ENCODE peak calls at places on chromosomes 7 and 10, in seven cellular contexts. Y is CD8-positive, alpha-beta T cell; Q is GM19239; S is left cardiac atrium; K is hepatocyte; C is SK-N-SH; L is NCI-H1105 treated with DMSO at 0.1 percent for 48 hours. D is an unnamed sample.

GRCh38 chr7:81284576-81284975 is 365.7 kb upstream of the SEMA3C start:
- DNase-seq in S (no peak), Q (no peak), Y (no peak), L (no peak), K (no peak), C (no peak), D (no peak)

GRCh38 chr7:111498608-111499007 is 63.7 kb downstream of the IMMP2L start:
- DNase-seq in C (no peak), Q (no peak), S (no peak), K (no peak), L (no peak), Y (no peak), D (no peak)

GRCh38 chr10:86964061-86964846 is 4.0 kb upstream of the ADIRF start:
- DNase-seq in Y (no peak), S (no peak), L (no peak), C (peak; percentile 36), Q (no peak), K (peak; percentile 5), D (no peak)

GRCh38 chr10:44065788-44066075 is 319.2 kb downstream of the CXCL12 start:
- DNase-seq in C (no peak), L (no peak), S (no peak), K (no peak), Q (no peak), Y (no peak), D (peak; percentile 60)

GRCh38 chr7:1692500-1693418 is 22.7 kb downstream of the ELFN1 start:
- DNase-seq in S (no peak), C (peak; percentile 14), Y (peak; percentile 1), Q (no peak), K (no peak), L (no peak), D (no peak)

GRCh38 chr10:26423722-26424121 is 14.4 kb upstream of the APBB1IP start:
- DNase-seq in K (no peak), Y (no peak), S (no peak), C (no peak), Q (no peak), L (no peak), D (no peak)

GRCh38 chr10:22475857-22476600 is 130.7 kb downstream of the SPAG6 start:
- DNase-seq in S (peak; percentile 27), K (peak; percentile 28), Q (no peak), L (no peak), C (peak; percentile 76), Y (peak; percentile 9), D (no peak)

GRCh38 chr7:44705434-44705833 is 43.2 kb upstream of the ZMIZ2 start:
- DNase-seq in Q (no peak), L (no peak), Y (no peak), S (no peak), K (no peak), C (no peak), D (no peak)

GRCh38 chr7:68470836-68471235 is 1127.4 kb upstream of the AUTS2 start:
- DNase-seq in L (peak; percentile 92), S (no peak), Q (no peak), C (no peak), K (no peak), Y (no peak), D (peak; percentile 33)

GRCh38 chr7:47327698-47328391 is 254.1 kb downstream of the TNS3 start:
- DNase-seq in L (no peak), C (peak; percentile 62), Y (no peak), S (peak; percentile 90), K (peak; percentile 92), Q (no peak), D (peak; percentile 59)

GRCh38 chr10:89440262-89440661 is 25.9 kb downstream of the IFIT5 start:
- DNase-seq in L (peak; percentile 16), Q (no peak), K (no peak), Y (no peak), C (no peak), S (peak; percentile 52), D (no peak)

GRCh38 chr7:47047384-47047783 is 534.5 kb downstream of the TNS3 start:
- DNase-seq in C (no peak), Q (no peak), L (no peak), Y (no peak), K (no peak), S (no peak), D (no peak)

GRCh38 chr7:67805921-67806471 is 809.4 kb downstream of the TYW1 start:
- DNase-seq in K (no peak), C (no peak), S (no peak), L (no peak), Y (no peak), Q (no peak), D (no peak)

GRCh38 chr7:37411444-37412034 is 37.1 kb downstream of the ELMO1 start:
- DNase-seq in K (no peak), C (no peak), L (no peak), S (no peak), Q (no peak), Y (no peak), D (no peak)

GRCh38 chr7:24720283-24720682 is 37.0 kb downstream of the GSDME start:
- DNase-seq in L (no peak), Q (no peak), K (no peak), C (no peak), Y (no peak), S (no peak), D (no peak)

GRCh38 chr7:55971045-55971444 is 6.7 kb downstream of the NIPSNAP2 start:
- DNase-seq in C (no peak), Y (no peak), S (no peak), K (no peak), L (no peak), Q (no peak), D (no peak)

GRCh38 chr7:105975770-105976428 is 12.8 kb downstream of the CDHR3 start:
- DNase-seq in S (no peak), C (no peak), Q (no peak), K (no peak), L (no peak), Y (no peak), D (no peak)

GRCh38 chr7:131328387-131329175 is 905 bp downstream of the MKLN1 start:
- DNase-seq in S (no peak), Y (no peak), L (peak; percentile 28), K (no peak), C (no peak), Q (no peak), D (no peak)

GRCh38 chr7:159061674-159062212 is 82.9 kb downstream of the VIPR2 start:
- DNase-seq in C (no peak), L (no peak), S (no peak), Y (no peak), K (peak; percentile 63), Q (no peak), D (no peak)

GRCh38 chr10:499991-500390 is 189.5 kb downstream of the DIP2C start:
- DNase-seq in K (no peak), C (no peak), Y (no peak), Q (no peak), S (no peak), L (no peak), D (no peak)

GRCh38 chr10:126252884-126253612 is 135.2 kb downstream of the ADAM12 start:
- DNase-seq in K (peak; percentile 51), S (no peak), Y (no peak), Q (no peak), C (no peak), L (no peak), D (no peak)

D was measured in pancreas.